ENCODE peak calls at places on chromosomes 2 and 18, in seven cellular contexts. B is HFF-Myc, G is uterus, L is small intestine, K is adrenal gland, X is fibroblast of the aortic adventitia, R is body of pancreas. M is an unnamed sample.

GRCh38 chr18:36693931-36694661 is 134.7 kb downstream of the TPGS2 start:
- DNase-seq in B (no peak), G (no peak), L (peak; percentile 11), K (no peak), X (no peak), R (no peak), M (no peak)

GRCh38 chr2:2834530-2835254 is 503.6 kb upstream of the MYT1L start:
- DNase-seq in B (no peak), G (no peak), L (no peak), K (no peak), X (no peak), R (no peak), M (no peak)

GRCh38 chr2:188181035-188181434 is 110.6 kb upstream of the GULP1 start:
- DNase-seq in B (no peak), G (no peak), L (peak; percentile 3), K (no peak), X (peak; percentile 12), R (no peak), M (no peak)

GRCh38 chr2:99648115-99648850 is 158.5 kb upstream of the REV1 start:
- DNase-seq in B (no peak), G (peak; percentile 33), L (no peak), K (peak; percentile 42), X (no peak), R (no peak), M (no peak)

GRCh38 chr2:55519908-55520885 is 679 bp downstream of the CFAP36 start:
- DNase-seq in B (no peak), G (no peak), L (peak; percentile 30), K (peak; percentile 35), X (peak; percentile 31), R (peak; percentile 29), M (no peak)

GRCh38 chr2:235756491-235756890 is 262.6 kb downstream of the AGAP1 start:
- DNase-seq in B (no peak), G (no peak), L (no peak), K (no peak), X (no peak), R (no peak), M (no peak)

GRCh38 chr18:25282282-25282681 is 69.7 kb downstream of the ZNF521 start:
- DNase-seq in B (no peak), G (no peak), L (no peak), K (no peak), X (no peak), R (no peak), M (no peak)

GRCh38 chr2:18788590-18788989 is 199.2 kb upstream of the NT5C1B start:
- DNase-seq in B (peak; percentile 11), G (no peak), L (no peak), K (peak; percentile 57), X (peak; percentile 37), R (peak; percentile 45), M (no peak)

GRCh38 chr2:73870084-73870483 is 22.7 kb upstream of the ACTG2 start:
- DNase-seq in B (peak; percentile 32), G (peak; percentile 84), L (no peak), K (peak; percentile 32), X (peak; percentile 98), R (no peak), M (no peak)

GRCh38 chr2:167944825-167945659 is 302.4 kb downstream of the STK39 start:
- DNase-seq in B (no peak), G (no peak), L (no peak), K (no peak), X (peak; percentile 32), R (no peak), M (no peak)

GRCh38 chr2:234611209-234611608 is 114.3 kb upstream of the ARL4C start:
- DNase-seq in B (no peak), G (no peak), L (no peak), K (no peak), X (no peak), R (no peak), M (no peak)

GRCh38 chr2:236168110-236169067 is at the start of gene GBX2:
- DNase-seq in B (no peak), G (no peak), L (peak; percentile 40), K (no peak), X (no peak), R (no peak), M (peak; percentile 76)

GRCh38 chr2:118851650-118852049 is 4.2 kb upstream of the EN1 start:
- DNase-seq in B (no peak), G (no peak), L (no peak), K (no peak), X (no peak), R (no peak), M (no peak)

GRCh38 chr2:12549641-12550040 is 167.1 kb upstream of the TRIB2 start:
- DNase-seq in B (no peak), G (no peak), L (no peak), K (no peak), X (peak; percentile 48), R (no peak), M (no peak)

GRCh38 chr18:6866552-6866951 is 137.0 kb downstream of the ARHGAP28 start:
- DNase-seq in B (no peak), G (no peak), L (no peak), K (no peak), X (no peak), R (no peak), M (no peak)

GRCh38 chr2:46377666-46378560 is 80.7 kb downstream of the EPAS1 start:
- DNase-seq in B (no peak), G (no peak), L (no peak), K (no peak), X (no peak), R (no peak), M (no peak)

GRCh38 chr2:20398956-20399567 is 47.8 kb upstream of the RHOB start:
- DNase-seq in B (no peak), G (no peak), L (no peak), K (no peak), X (peak; percentile 11), R (no peak), M (no peak)

GRCh38 chr2:216572582-216573578 is 60.3 kb upstream of the IGFBP2 start:
- DNase-seq in B (no peak), G (peak; percentile 79), L (no peak), K (peak; percentile 67), X (peak; percentile 73), R (peak; percentile 71), M (no peak)

GRCh38 chr18:36296591-36297418 is 708 bp upstream of the FHOD3 start:
- DNase-seq in B (peak; percentile 27), G (peak; percentile 67), L (no peak), K (peak; percentile 78), X (peak; percentile 82), R (peak; percentile 59), M (peak; percentile 87)

GRCh38 chr2:23563673-23564617 is 179.0 kb downstream of the KLHL29 start:
- DNase-seq in B (peak; percentile 52), G (no peak), L (no peak), K (no peak), X (peak; percentile 75), R (peak; percentile 51), M (no peak)

GRCh38 chr2:190835303-190835930 is 45.2 kb upstream of the GLS start:
- DNase-seq in B (no peak), G (peak; percentile 61), L (no peak), K (peak; percentile 85), X (peak; percentile 91), R (no peak), M (no peak)

GRCh38 chr2:65639156-65639876 is 206.9 kb upstream of the SPRED2 start:
- DNase-seq in B (no peak), G (peak; percentile 77), L (no peak), K (no peak), X (peak; percentile 65), R (peak; percentile 17), M (no peak)

GRCh38 chr18:33440011-33440383 is 524 bp downstream of the CCDC178 start:
- DNase-seq in B (peak; percentile 1), G (peak; percentile 18), L (peak; percentile 38), K (no peak), X (peak; percentile 52), R (peak; percentile 31), M (no peak)

GRCh38 chr18:63472380-63472779 is 4.4 kb upstream of the SERPINB5 start:
- DNase-seq in B (no peak), G (no peak), L (peak; percentile 88), K (no peak), X (no peak), R (no peak), M (no peak)

GRCh38 chr18:50377061-50377798 is 2.4 kb downstream of the SKA1 start:
- DNase-seq in B (no peak), G (no peak), L (no peak), K (no peak), X (peak; percentile 24), R (no peak), M (no peak)

GRCh38 chr18:50374170-50374752 is 585 bp upstream of the SKA1 start:
- DNase-seq in B (no peak), G (no peak), L (no peak), K (no peak), X (no peak), R (no peak), M (no peak)

GRCh38 chr18:50372743-50373142 is 2.1 kb upstream of the SKA1 start:
- DNase-seq in B (no peak), G (no peak), L (no peak), K (no peak), X (no peak), R (no peak), M (no peak)

GRCh38 chr18:50374753-50375391 is at the start of gene SKA1:
- DNase-seq in B (peak; percentile 73), G (peak; percentile 89), L (peak; percentile 96), K (peak; percentile 94), X (peak; percentile 91), R (peak; percentile 95), M (peak; percentile 88)

GRCh38 chr18:50373531-50373930 is 1.3 kb upstream of the SKA1 start:
- DNase-seq in B (no peak), G (no peak), L (no peak), K (no peak), X (no peak), R (no peak), M (no peak)
- H3K4me3 ChIP-seq in B (no peak overlapping the region), G (no peak overlapping the region), L (no peak overlapping the region), K (no peak overlapping the region), X (no peak overlapping the region), R (no peak overlapping the region), M (no peak overlapping the region)

DNA sequence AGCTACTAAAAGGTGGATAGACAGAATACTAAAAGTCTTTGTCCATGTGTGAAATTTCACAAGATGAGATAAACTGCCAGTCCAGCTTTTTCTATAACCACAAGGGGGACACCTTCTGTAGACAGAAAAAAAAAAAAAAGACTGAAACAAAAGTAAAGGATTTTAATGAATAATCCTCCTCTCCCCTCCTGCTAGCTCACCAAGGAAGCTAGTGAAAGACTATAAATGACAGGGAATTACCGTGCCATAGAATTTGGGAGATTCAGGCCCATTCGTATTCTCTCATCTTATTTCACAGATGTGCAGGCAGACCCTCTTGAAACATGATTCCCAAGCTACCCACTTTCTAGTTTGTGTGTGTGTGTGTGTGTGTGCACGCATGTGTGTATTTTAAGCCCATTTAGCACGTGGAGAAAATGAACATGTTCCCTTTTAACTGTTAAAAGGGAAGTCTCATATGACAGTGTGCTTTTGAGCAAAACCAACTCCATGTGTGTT is 36.3 kb upstream of the SLC8A1 start:
- DNase-seq in B (peak; percentile 11), G (no peak), L (peak; percentile 25), K (no peak), X (peak; percentile 64), R (no peak), M (no peak)
- H3K4me3 ChIP-seq in B (no peak overlapping the region), G (no peak overlapping the region), L (no peak overlapping the region), K (no peak overlapping the region), X (no peak overlapping the region), R (no peak overlapping the region), M (no peak overlapping the region)

GRCh38 chr2:85673736-85674375 is 5.9 kb upstream of the SFTPB start:
- DNase-seq in B (no peak), G (no peak), L (no peak), K (no peak), X (no peak), R (no peak), M (no peak)
- H3K4me3 ChIP-seq in B (no peak overlapping the region), G (no peak overlapping the region), L (no peak overlapping the region), K (no peak overlapping the region), X (no peak overlapping the region), R (no peak overlapping the region), M (no peak overlapping the region)

GRCh38 chr18:13422541-13423147 is 204.1 kb downstream of the LDLRAD4 start:
- DNase-seq in B (no peak), G (no peak), L (no peak), K (no peak), X (no peak), R (no peak), M (no peak)
- H3K4me3 ChIP-seq in B (no peak overlapping the region), G (no peak overlapping the region), L (no peak overlapping the region), K (no peak overlapping the region), X (no peak overlapping the region), R (no peak overlapping the region), M (no peak overlapping the region)